ENCODE peak calls at places on chromosome 3, in ten cellular contexts. E, A, C, B, I, S, K, J, H and O are unnamed samples.

GRCh38 chr3:114741066-114741465 is 406.0 kb downstream of the ZBTB20 start:
- DNase-seq in E (no peak), A (no peak), C (peak; percentile 74), B (no peak), I (peak; percentile 29), S (peak; percentile 48), K (no peak), J (no peak), H (no peak), O (no peak)

GRCh38 chr3:50219285-50219684 is 14.2 kb downstream of the SLC38A3 start:
- DNase-seq in E (no peak), A (no peak), C (no peak), B (no peak), I (no peak), S (no peak), K (no peak), J (no peak), H (no peak), O (no peak)

GRCh38 chr3:51539291-51539891 is 872 bp downstream of the RAD54L2 start:
- DNase-seq in E (peak; percentile 26), A (peak; percentile 53), C (peak; percentile 79), B (peak; percentile 22), I (peak; percentile 56), S (peak; percentile 46), K (peak; percentile 41), J (peak; percentile 64), H (peak; percentile 41), O (peak; percentile 47)

GRCh38 chr3:11482024-11482423 is 161.7 kb downstream of the VGLL4 start:
- DNase-seq in E (peak; percentile 33), A (no peak), C (peak; percentile 37), B (no peak), I (peak; percentile 73), S (no peak), K (peak; percentile 44), J (no peak), H (no peak), O (no peak)

GRCh38 chr3:158205994-158206393 is 96.1 kb downstream of the RSRC1 start:
- DNase-seq in E (no peak), A (no peak), C (no peak), B (no peak), I (no peak), S (no peak), K (no peak), J (no peak), H (no peak), O (no peak)

GRCh38 chr3:110881069-110881468 is 190.5 kb upstream of the NECTIN3 start:
- DNase-seq in E (peak; percentile 85), A (no peak), C (peak; percentile 46), B (no peak), I (peak; percentile 72), S (peak; percentile 37), K (peak; percentile 28), J (peak; percentile 9), H (peak; percentile 72), O (no peak)

GRCh38 chr3:16883726-16884083 is 1.1 kb upstream of the PLCL2 start:
- DNase-seq in E (no peak), A (no peak), C (peak; percentile 34), B (no peak), I (no peak), S (no peak), K (no peak), J (no peak), H (no peak), O (no peak)

GRCh38 chr3:11588338-11588737 is 55.4 kb downstream of the VGLL4 start:
- DNase-seq in E (no peak), A (no peak), C (no peak), B (no peak), I (no peak), S (no peak), K (no peak), J (no peak), H (no peak), O (no peak)

GRCh38 chr3:55718956-55719355 is 231.8 kb upstream of the WNT5A start:
- DNase-seq in E (no peak), A (no peak), C (no peak), B (no peak), I (no peak), S (no peak), K (no peak), J (no peak), H (no peak), O (no peak)

GRCh38 chr3:55721716-55722484 is 234.8 kb upstream of the WNT5A start:
- DNase-seq in E (peak; percentile 32), A (peak; percentile 30), C (peak; percentile 35), B (no peak), I (peak; percentile 48), S (peak; percentile 42), K (peak; percentile 26), J (peak; percentile 2), H (peak; percentile 9), O (peak; percentile 17)

GRCh38 chr3:55718475-55718874 is 231.4 kb upstream of the WNT5A start:
- DNase-seq in E (peak; percentile 3), A (no peak), C (peak; percentile 19), B (no peak), I (peak; percentile 56), S (peak; percentile 66), K (no peak), J (no peak), H (no peak), O (no peak)

GRCh38 chr3:55719508-55719907 is 232.4 kb upstream of the WNT5A start:
- DNase-seq in E (no peak), A (no peak), C (no peak), B (no peak), I (no peak), S (peak; percentile 53), K (no peak), J (no peak), H (no peak), O (no peak)

DNA sequence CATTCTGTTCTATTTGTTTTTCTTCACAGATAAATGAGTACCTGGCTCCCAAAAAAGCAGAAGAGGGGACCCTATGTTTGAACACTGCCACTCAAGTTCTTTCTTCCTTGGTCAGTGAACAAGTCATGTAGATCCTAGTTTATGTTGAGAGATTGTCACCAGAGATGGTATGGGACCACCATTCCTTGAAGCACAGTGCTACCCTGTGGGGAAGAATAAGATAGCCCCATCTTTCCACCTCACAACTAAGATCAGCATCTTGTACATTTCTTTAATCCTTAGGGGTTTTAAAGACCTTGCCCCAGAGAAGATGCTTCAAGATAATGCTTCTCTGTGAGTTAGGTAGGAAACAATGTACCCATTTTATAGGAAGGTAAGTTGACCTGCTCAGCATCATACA is 233.5 kb upstream of the WNT5A start:
- DNase-seq in E (no peak), A (peak; percentile 50), C (peak; percentile 40), B (no peak), I (peak; percentile 68), S (peak; percentile 68), K (no peak), J (no peak), H (peak; percentile 4), O (peak; percentile 42)
- TF ChIP-seq CTCF in E (no peak), A (peak; percentile 34), C (peak; percentile 26), B (no peak), I (peak; percentile 48), S (peak; percentile 57), K (no peak), J (no peak), H (no peak), O (peak; percentile 7)

DNA sequence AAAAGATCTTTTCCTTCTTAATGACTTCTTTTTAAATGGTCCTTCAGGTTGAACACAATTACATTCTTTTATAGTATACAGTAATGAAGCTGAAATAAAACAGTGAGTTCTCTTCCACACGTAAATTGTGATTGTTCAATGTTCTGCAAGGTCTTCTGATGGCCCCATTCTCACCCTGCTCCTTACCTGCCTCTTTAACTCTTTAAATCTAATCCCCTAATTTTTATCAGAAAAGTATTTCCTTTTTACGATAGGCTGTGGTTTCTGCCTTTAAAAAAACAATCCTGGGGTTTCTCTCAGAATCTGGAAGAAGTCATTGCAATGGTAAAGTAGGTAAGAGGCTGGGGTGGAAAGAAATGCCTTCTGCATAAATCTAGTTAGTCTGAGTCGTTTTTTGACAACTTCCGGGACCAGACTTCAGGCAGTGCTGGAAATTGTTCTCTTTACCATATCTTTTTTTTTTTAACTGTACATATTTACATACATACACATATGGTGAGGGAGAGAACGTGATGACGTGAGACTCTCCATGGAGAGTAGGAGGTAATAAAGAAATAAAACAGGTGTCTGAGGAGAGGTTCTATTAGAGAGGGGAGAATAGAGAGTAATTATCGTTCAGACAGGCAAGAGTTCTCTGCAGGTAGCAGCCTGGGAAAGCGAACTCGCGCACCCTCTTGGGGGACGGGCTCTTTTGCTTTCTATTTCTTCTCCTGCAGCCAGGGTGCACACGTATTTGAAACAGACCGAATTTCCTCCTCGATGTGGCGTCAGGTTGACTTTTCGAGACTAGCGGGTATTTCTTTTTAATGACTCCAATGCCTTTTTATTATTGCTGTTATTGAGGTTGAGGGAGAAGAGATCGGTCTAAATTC is at the start of gene SIDT1:
- DNase-seq in E (peak; percentile 65), A (peak; percentile 78), C (no peak), B (peak; percentile 73), I (peak; percentile 13), S (no peak), K (peak; percentile 78), J (peak; percentile 5), H (no peak), O (peak; percentile 79)
- TF ChIP-seq CTCF in E (no peak), A (peak; percentile 15), C (peak; percentile 3), B (no peak), I (peak; percentile 13), S (peak; percentile 13), K (no peak), J (no peak), H (no peak), O (no peak)

DNA sequence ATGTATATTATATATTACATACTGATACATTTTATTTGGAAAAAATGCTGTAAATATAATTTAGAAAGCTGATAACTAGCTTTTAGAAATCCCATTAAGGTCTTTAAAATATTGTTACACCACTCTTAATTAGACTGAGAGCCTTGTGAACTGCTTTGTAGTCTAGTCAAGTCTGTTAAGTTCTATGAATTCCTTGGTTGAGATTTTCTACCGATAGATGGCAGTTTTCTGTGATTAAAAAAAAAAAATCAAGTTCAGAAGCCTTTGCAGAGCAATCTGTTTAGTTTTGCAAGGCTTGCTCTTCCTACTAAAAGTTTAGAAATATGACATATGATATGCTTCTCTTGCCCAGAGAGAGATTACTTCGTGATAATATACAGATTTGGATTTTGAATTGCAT is 60.4 kb upstream of the SLITRK3 start:
- DNase-seq in E (no peak), A (no peak), C (no peak), B (no peak), I (no peak), S (no peak), K (no peak), J (no peak), H (no peak), O (no peak)
- TF ChIP-seq CTCF in E (no peak), A (no peak), C (peak; percentile 21), B (no peak), I (peak; percentile 5), S (no peak), K (no peak), J (no peak), H (no peak), O (no peak)

DNA sequence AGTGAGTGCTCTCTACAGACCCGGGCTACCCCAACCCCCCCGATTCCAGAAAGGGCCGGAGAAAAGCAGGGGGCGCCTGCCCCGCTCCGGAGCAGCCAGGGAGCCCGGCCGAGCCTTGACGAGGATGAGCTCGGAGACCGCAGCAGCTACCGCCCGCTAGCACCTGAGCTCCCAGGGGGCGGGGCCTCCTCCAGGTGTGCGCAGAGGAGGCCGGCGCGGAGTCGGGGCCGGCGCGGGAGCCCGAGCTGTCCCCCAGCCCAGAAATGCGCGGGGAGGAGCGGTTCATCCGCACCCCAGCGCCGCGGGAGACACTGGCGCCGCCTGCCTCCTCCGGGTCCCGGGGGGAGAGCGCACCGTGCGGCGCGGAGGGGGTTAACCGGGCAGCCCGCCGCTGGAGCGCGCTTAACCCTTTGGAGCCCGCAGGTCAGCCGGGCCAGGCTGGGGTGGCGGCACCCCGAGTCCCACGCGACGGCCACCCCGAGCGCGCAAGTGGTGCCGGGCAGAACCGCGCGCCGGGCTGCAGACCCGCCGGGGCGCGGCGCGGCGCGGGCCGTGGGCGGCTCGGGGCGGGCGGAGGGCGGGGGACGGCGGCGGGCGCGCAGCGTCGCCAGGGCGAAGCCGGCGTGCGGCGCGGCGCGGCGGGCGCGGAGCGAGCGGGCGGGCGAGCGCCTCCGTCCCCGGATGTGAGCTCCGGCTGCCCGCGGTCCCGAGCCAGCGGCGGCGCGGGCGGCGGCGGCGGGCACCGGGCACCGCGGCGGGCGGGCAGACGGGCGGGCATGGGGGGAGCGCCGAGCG is at the start of gene CACNA1D:
- DNase-seq in E (peak; percentile 79), A (peak; percentile 47), C (no peak), B (no peak), I (no peak), S (no peak), K (peak; percentile 80), J (no peak), H (peak; percentile 21), O (peak; percentile 40)
- TF ChIP-seq CTCF in E (no peak), A (no peak), C (no peak), B (no peak), I (no peak), S (no peak), K (no peak), J (no peak), H (no peak), O (no peak)